ENCODE peak calls at places on chromosomes 13 and 19, in seven cellular contexts. J is ascending aorta, K is right lobe of liver, M is Calu3, Y is AG04450, S is MCF 10A, R is SK-N-SH. U is an unnamed sample.

GRCh38 chr19:14002571-14003278 is 3.4 kb downstream of the RFX1 start:
- DNase-seq in J (no peak), K (no peak), M (no peak), Y (no peak), S (no peak), R (no peak), U (no peak)

GRCh38 chr13:23701646-23702045 is 131.4 kb downstream of the TNFRSF19 start:
- DNase-seq in J (no peak), K (no peak), M (no peak), Y (no peak), S (no peak), R (no peak), U (peak)

GRCh38 chr13:99778500-99778899 is 193.1 kb downstream of the ZIC5 start:
- DNase-seq in J (no peak), K (no peak), M (no peak), Y (no peak), S (no peak), R (no peak), U (no peak)

GRCh38 chr13:40315416-40316064 is 350.9 kb downstream of the FOXO1 start:
- DNase-seq in J (no peak), K (no peak), M (no peak), Y (no peak), S (peak), R (no peak), U (peak)

GRCh38 chr13:24035411-24035810 is 125.1 kb upstream of the SPATA13 start:
- DNase-seq in J (no peak), K (no peak), M (no peak), Y (no peak), S (no peak), R (no peak), U (peak)

GRCh38 chr19:55485439-55486011 is 537 bp downstream of the NAT14 start:
- DNase-seq in J (no peak), K (no peak), M (no peak), Y (no peak), S (no peak), R (no peak), U (no peak)

GRCh38 chr13:100203696-100204367 is 114.9 kb downstream of the PCCA start:
- DNase-seq in J (no peak), K (no peak), M (no peak), Y (no peak), S (no peak), R (no peak), U (peak)

GRCh38 chr19:20661150-20661819 is at the start of gene ZNF626:
- DNase-seq in J (peak), K (peak), M (no peak), Y (peak), S (no peak), R (peak), U (peak)

GRCh38 chr19:48713864-48714755 is 5.4 kb downstream of the MAMSTR start:
- DNase-seq in J (peak), K (peak), M (peak), Y (peak), S (peak), R (peak), U (peak)

GRCh38 chr19:48714759-48715261 is 4.7 kb downstream of the MAMSTR start:
- DNase-seq in J (no peak), K (no peak), M (no peak), Y (no peak), S (no peak), R (no peak), U (no peak)

GRCh38 chr19:48711106-48711662 is 8.3 kb downstream of the MAMSTR start:
- DNase-seq in J (no peak), K (no peak), M (no peak), Y (no peak), S (no peak), R (no peak), U (no peak)

GRCh38 chr19:48715276-48715675 is 4.2 kb downstream of the MAMSTR start:
- DNase-seq in J (no peak), K (no peak), M (no peak), Y (no peak), S (no peak), R (no peak), U (no peak)

GRCh38 chr19:48713041-48713863 is 6.3 kb downstream of the MAMSTR start:
- DNase-seq in J (no peak), K (no peak), M (no peak), Y (no peak), S (peak), R (peak), U (no peak)
- TF ChIP-seq CTCF in J (no peak), K (no peak), M (peak), Y (peak), S (no peak), R (peak), U (peak)

GRCh38 chr19:35143231-35143715 is at the start of gene FXYD7:
- DNase-seq in J (no peak), K (no peak), M (no peak), Y (no peak), S (no peak), R (peak), U (no peak)
- TF ChIP-seq CTCF in J (no peak), K (peak), M (no peak), Y (no peak), S (peak), R (no peak), U (no peak)

DNA sequence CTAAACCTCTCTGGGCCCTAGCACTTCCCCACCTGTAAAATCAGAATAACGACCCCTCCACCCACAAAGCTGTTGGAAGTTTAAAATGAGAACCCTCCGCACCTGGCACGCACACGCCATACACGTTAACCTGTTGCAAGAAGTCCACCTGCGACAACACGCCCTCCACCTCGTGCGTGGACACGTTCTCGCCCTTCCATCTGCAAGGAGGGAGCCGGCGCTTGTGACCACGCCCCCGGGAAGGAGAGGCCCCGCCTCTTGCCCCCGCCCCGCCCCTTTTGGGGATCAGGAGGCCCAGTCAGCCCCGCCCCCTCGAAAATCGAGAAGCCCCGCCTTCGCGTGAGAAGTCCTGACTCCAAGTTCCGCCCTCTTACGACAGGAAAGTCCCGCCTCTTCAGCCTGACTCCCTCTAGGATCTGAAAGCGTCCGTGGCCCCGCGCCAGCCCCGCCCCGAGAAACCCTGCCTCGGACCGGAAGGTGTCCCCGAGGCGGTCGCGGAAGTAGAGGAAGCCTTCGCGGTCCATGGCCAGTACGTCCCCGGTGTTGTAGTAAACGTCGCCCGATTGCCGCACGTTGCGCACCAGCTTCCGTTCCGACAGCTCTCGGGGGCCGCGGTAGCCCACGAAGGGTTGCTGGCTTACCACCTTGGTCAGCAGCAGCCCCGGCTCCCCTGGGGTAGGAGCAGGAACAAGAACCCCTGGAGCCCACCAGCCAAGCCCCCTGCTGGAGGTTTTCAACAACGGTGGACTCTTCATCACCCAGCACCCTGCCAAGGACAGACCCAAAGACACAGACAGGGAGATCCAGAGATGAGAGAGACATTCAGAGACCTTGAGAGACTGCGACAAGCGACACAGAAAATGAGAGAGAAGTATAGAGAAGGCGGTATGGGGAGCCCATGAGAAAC is 12.5 kb downstream of the SLC27A5 start:
- DNase-seq in J (peak), K (peak), M (peak), Y (peak), S (peak), R (peak), U (peak)
- TF ChIP-seq CTCF in J (no peak), K (peak), M (no peak), Y (peak), S (peak), R (peak), U (peak)

GRCh38 chr13:20288561-20288960 is 56.4 kb upstream of the GJB6 start:
- DNase-seq in J (no peak), K (no peak), M (no peak), Y (no peak), S (no peak), R (no peak), U (no peak)
- TF ChIP-seq CTCF in J (no peak), K (no peak), M (no peak), Y (no peak), S (no peak), R (no peak), U (no peak)

GRCh38 chr13:25473864-25474263 is 102.1 kb downstream of the ATP8A2 start:
- DNase-seq in J (no peak), K (no peak), M (no peak), Y (no peak), S (peak), R (no peak), U (no peak)
- TF ChIP-seq CTCF in J (no peak), K (no peak), M (no peak), Y (no peak), S (no peak), R (no peak), U (no peak)

GRCh38 chr19:43759515-43759914 is 4.8 kb upstream of the SMG9 start:
- DNase-seq in J (no peak), K (no peak), M (no peak), Y (no peak), S (peak), R (no peak), U (no peak)
- TF ChIP-seq CTCF in J (no peak), K (no peak), M (peak), Y (peak), S (peak), R (peak), U (peak)

GRCh38 chr13:104571161-104571889 is 1505.1 kb upstream of the SLC10A2 start:
- DNase-seq in J (peak), K (no peak), M (peak), Y (peak), S (peak), R (peak), U (peak)

GRCh38 chr13:104565888-104566287 is 1499.7 kb upstream of the SLC10A2 start:
- DNase-seq in J (no peak), K (no peak), M (no peak), Y (no peak), S (no peak), R (no peak), U (no peak)

GRCh38 chr13:104577029-104577820 is 1511.0 kb upstream of the SLC10A2 start:
- DNase-seq in J (no peak), K (no peak), M (no peak), Y (no peak), S (no peak), R (no peak), U (peak)

GRCh38 chr13:104567114-104567513 is 1500.9 kb upstream of the SLC10A2 start:
- DNase-seq in J (no peak), K (no peak), M (no peak), Y (no peak), S (no peak), R (peak), U (no peak)

DNA sequence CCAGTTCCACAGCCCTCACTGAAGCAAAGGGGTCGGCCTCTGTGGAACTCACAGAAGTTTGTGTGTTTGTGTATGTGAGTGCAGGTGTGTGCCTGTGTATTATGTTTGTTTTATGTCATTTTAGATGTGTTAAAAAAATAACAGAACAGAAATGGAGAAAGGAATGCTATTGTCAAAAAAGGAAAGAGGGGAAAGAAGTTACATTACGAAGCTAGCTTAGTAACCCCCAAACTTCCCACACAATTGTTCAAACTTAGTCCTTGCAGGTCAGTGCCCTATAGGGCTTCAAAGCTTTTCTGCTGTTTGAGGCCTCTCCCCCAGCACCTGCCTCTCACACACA is 1505.6 kb upstream of the SLC10A2 start:
- DNase-seq in J (no peak), K (no peak), M (no peak), Y (no peak), S (no peak), R (no peak), U (no peak)
- TF ChIP-seq CTCF in J (no peak), K (no peak), M (no peak), Y (no peak), S (no peak), R (no peak), U (no peak)

DNA sequence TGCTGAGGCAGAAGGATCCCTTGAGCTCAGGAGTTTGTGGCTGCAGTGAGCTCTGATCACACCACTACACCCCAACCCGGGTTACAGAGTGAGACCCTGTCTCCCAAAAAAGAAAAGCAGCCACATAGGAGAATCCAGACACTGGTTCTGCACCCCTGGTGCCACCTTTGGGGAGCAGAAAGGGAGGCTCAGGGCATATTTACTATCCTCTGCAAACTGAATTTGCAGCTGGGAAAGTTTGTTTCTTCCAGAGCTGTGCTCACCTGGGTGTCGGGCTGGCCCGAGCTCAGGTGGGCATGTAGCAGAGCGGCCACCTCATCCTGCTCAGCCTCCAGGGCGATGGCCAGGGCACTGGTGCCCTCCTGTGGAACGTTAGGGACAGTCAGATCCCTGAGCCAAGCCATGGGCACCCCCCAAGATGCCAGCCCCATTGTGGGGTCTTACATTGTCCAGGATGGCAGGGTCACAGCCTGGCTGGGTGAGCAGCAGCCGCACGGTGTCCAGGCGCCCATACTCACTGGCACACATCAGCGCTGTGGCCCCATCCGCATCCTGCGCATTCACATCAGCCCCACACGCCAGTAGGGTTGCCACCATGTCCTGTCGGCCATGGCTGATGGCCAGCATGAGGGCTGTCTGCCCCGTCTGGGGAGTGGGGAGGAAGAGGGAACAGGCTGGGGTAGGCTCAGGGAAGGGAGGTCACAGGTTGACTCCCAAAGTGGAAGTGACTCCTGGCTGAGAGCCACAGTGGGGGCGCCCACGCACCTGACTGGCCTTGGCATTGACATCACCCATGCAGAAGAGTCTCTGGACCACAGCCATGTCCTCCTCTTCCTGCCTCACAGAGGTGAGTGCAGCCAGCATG is 3.1 kb downstream of the RPS28 start:
- DNase-seq in J (no peak), K (peak), M (no peak), Y (no peak), S (peak), R (no peak), U (no peak)
- TF ChIP-seq CTCF in J (no peak), K (no peak), M (no peak), Y (no peak), S (no peak), R (no peak), U (no peak)